ENCODE peak calls at places on chromosome 19, in four cellular contexts. J is AG09309; O is activated CD4-positive, alpha-beta T cell treated with anti-CD3 and anti-CD28 coated beads, Interleukin-2, amount 10 ng/mL, durations not matched to agents 7 days and 5 days; M is iPS-NIHi11. N is an unnamed sample.

GRCh38 chr19:55031178-55031577 is 6.9 kb downstream of the GP6 start:
- DNase-seq in M (no peak), O (no peak), J (no peak), N (no peak)

GRCh38 chr19:29841209-29841558 is 29.4 kb downstream of the CCNE1 start:
- DNase-seq in J (no peak), O (no peak), M (no peak), N (no peak)

GRCh38 chr19:52734340-52734892 is 428 bp downstream of the ZNF611 start:
- DNase-seq in J (no peak), O (no peak), M (peak), N (peak)

GRCh38 chr19:40689339-40690049 is 957 bp downstream of the NUMBL start:
- DNase-seq in J (no peak), M (no peak), O (peak), N (peak)

GRCh38 chr19:16449330-16449961 is 22.3 kb downstream of the EPS15L1 start:
- DNase-seq in M (no peak), J (no peak), O (peak), N (peak)

GRCh38 chr19:48755787-48756674 is 707 bp downstream of the FGF21 start:
- DNase-seq in O (no peak), M (no peak), J (no peak), N (no peak)

GRCh38 chr19:5985098-5985783 is 7.3 kb upstream of the RANBP3 start:
- DNase-seq in M (no peak), J (peak), O (no peak), N (peak)

GRCh38 chr19:51750381-51751124 is 1.1 kb downstream of the FPR1 start:
- DNase-seq in J (no peak), O (no peak), M (no peak), N (no peak)

GRCh38 chr19:16225279-16226183 is 27.8 kb downstream of the AP1M1 start:
- DNase-seq in M (no peak), J (no peak), O (no peak), N (no peak)

GRCh38 chr19:13794388-13794751 is 873 bp upstream of the ZSWIM4 start:
- DNase-seq in M (no peak), J (peak), O (no peak), N (peak)

GRCh38 chr19:12828494-12828893 is 5.9 kb downstream of the RTBDN start:
- DNase-seq in J (no peak), M (peak), O (peak), N (peak)

GRCh38 chr19:41934849-41935374 is 6.7 kb upstream of the ERFL start:
- DNase-seq in O (peak), M (peak), J (no peak), N (peak)

GRCh38 chr19:29564574-29565005 is 38.8 kb downstream of the VSTM2B start:
- DNase-seq in O (no peak), M (peak), J (no peak), N (no peak)

GRCh38 chr19:56976300-56976699 is 135.8 kb upstream of the PEG3 start:
- DNase-seq in M (no peak), O (no peak), J (no peak), N (no peak)

GRCh38 chr19:31314849-31315620 is 34.2 kb downstream of the TSHZ3 start:
- DNase-seq in M (no peak), J (no peak), O (no peak), N (no peak)

GRCh38 chr19:4830332-4830731 is 1.2 kb downstream of the TICAM1 start:
- DNase-seq in M (no peak), O (no peak), J (no peak), N (no peak)

GRCh38 chr19:54325194-54325621 is 12.2 kb upstream of the LILRA5 start:
- DNase-seq in M (peak), O (peak), J (no peak), N (peak)

GRCh38 chr19:35882074-35882832 is 13.9 kb downstream of the APLP1 start:
- DNase-seq in O (peak), J (peak), M (peak), N (peak)

GRCh38 chr19:11848594-11849263 is at the start of gene ZNF439:
- DNase-seq in J (peak), O (peak), M (peak), N (peak)

GRCh38 chr19:15443838-15444237 is 5.9 kb downstream of the WIZ start:
- DNase-seq in O (no peak), M (no peak), J (no peak), N (no peak)

GRCh38 chr19:4932711-4933110 is 23.4 kb downstream of the UHRF1 start:
- DNase-seq in O (no peak), J (no peak), M (no peak), N (no peak)

GRCh38 chr19:17202249-17202648 is 12.9 kb upstream of the USE1 start:
- DNase-seq in O (peak), M (peak), J (no peak), N (peak)

GRCh38 chr19:35350591-35350990 is 2.9 kb downstream of the FFAR1 start:
- DNase-seq in M (no peak), J (no peak), O (no peak), N (no peak)

GRCh38 chr19:45154064-45154827 is 6.5 kb downstream of the NKPD1 start:
- DNase-seq in J (peak), O (no peak), M (no peak), N (peak)

GRCh38 chr19:52993342-52994178 is 20.2 kb upstream of the ERVV-1 start:
- DNase-seq in J (peak), O (peak), M (peak), N (peak)

GRCh38 chr19:53977991-53978731 is 13.3 kb upstream of the CACNG6 start:
- DNase-seq in J (peak), M (peak), O (peak), N (no peak)

GRCh38 chr19:1875646-1876493 is 9.4 kb downstream of the ABHD17A start:
- DNase-seq in M (peak), O (peak), J (no peak), N (peak)

GRCh38 chr19:4889034-4889825 is 13.5 kb downstream of the ARRDC5 start:
- DNase-seq in O (no peak), J (no peak), M (peak), N (no peak)

GRCh38 chr19:18204394-18205179 is 745 bp upstream of the RAB3A start:
- DNase-seq in J (no peak), O (no peak), M (peak), N (no peak)

GRCh38 chr19:34350161-34350561 is 14.8 kb upstream of the GPI start:
- DNase-seq in O (peak), J (no peak), M (no peak), N (no peak)

GRCh38 chr19:38047048-38047435 is 140.0 kb downstream of the SIPA1L3 start:
- DNase-seq in O (no peak), J (no peak), M (no peak), N (no peak)

GRCh38 chr19:44785993-44786392 is 8.3 kb downstream of the CBLC start:
- DNase-seq in M (no peak), J (no peak), O (no peak), N (no peak)

GRCh38 chr19:16976471-16976870 is 50.1 kb downstream of the CPAMD8 start:
- DNase-seq in M (no peak), J (no peak), O (no peak), N (no peak)

GRCh38 chr19:4327252-4327876 is 11.3 kb downstream of the STAP2 start:
- DNase-seq in J (no peak), O (peak), M (peak), N (peak)

GRCh38 chr19:11166281-11167142 is 10.9 kb upstream of the SPC24 start:
- DNase-seq in O (no peak), J (peak), M (no peak), N (no peak)

GRCh38 chr19:58059681-58060080 is 599 bp downstream of the ZNF135 start:
- DNase-seq in J (no peak), O (no peak), M (no peak), N (no peak)

GRCh38 chr19:4473708-4474503 is 1.8 kb downstream of the HDGFL2 start:
- DNase-seq in J (no peak), M (no peak), O (no peak), N (no peak)

GRCh38 chr19:42285546-42285945 is 16.4 kb upstream of the PRR19 start:
- DNase-seq in M (no peak), O (no peak), J (no peak), N (peak)

GRCh38 chr19:7733376-7733775 is 1.5 kb upstream of the CLEC4G start:
- DNase-seq in O (no peak), M (no peak), J (no peak), N (no peak)

GRCh38 chr19:3268326-3268725 is 43.9 kb downstream of the CELF5 start:
- DNase-seq in J (no peak), O (no peak), M (no peak), N (no peak)